ENCODE peak calls at places on chromosome 4, in eight cellular contexts. T, W, X, Y, P, N, L and D are unnamed samples.

GRCh38 chr4:128856246-128856645 is 46.7 kb downstream of the JADE1 start:
- DNase-seq in T (no peak), W (no peak), X (no peak), Y (peak), P (no peak), N (no peak), L (no peak), D (no peak)

GRCh38 chr4:5050520-5050955 is 742 bp upstream of the STK32B start:
- DNase-seq in T (peak), W (peak), X (no peak), Y (peak), P (peak), N (no peak), L (peak), D (peak)

GRCh38 chr4:137909910-137910309 is 332.2 kb downstream of the SLC7A11 start:
- DNase-seq in T (no peak), W (no peak), X (no peak), Y (no peak), P (no peak), N (no peak), L (no peak), D (no peak)

GRCh38 chr4:37825943-37826281 is 574 bp upstream of the PGM2 start:
- DNase-seq in T (peak), W (peak), X (no peak), Y (no peak), P (peak), N (no peak), L (no peak), D (no peak)

GRCh38 chr4:16083217-16084191 is at the start of gene PROM1:
- DNase-seq in T (no peak), W (no peak), X (no peak), Y (peak), P (no peak), N (no peak), L (no peak), D (no peak)

GRCh38 chr4:91089194-91089593 is 962.0 kb downstream of the CCSER1 start:
- DNase-seq in T (no peak), W (peak), X (no peak), Y (peak), P (no peak), N (no peak), L (no peak), D (no peak)

GRCh38 chr4:138650917-138651564 is 364.5 kb upstream of the NOCT start:
- DNase-seq in T (no peak), W (no peak), X (no peak), Y (peak), P (peak), N (no peak), L (no peak), D (no peak)

GRCh38 chr4:165828928-165829327 is 44.1 kb upstream of the TLL1 start:
- DNase-seq in T (no peak), W (no peak), X (no peak), Y (peak), P (no peak), N (no peak), L (no peak), D (no peak)

GRCh38 chr4:90183254-90183653 is 56.1 kb downstream of the CCSER1 start:
- DNase-seq in T (no peak), W (no peak), X (no peak), Y (no peak), P (no peak), N (no peak), L (no peak), D (no peak)

GRCh38 chr4:113919611-113920010 is 59.8 kb downstream of the ARSJ start:
- DNase-seq in T (no peak), W (no peak), X (no peak), Y (peak), P (no peak), N (no peak), L (no peak), D (no peak)

GRCh38 chr4:57132746-57133142 is 22.6 kb upstream of the IGFBP7 start:
- DNase-seq in T (no peak), W (no peak), X (no peak), Y (peak), P (no peak), N (no peak), L (no peak), D (no peak)

GRCh38 chr4:163694385-163694784 is 199.9 kb downstream of the TMA16 start:
- DNase-seq in T (no peak), W (no peak), X (no peak), Y (peak), P (no peak), N (no peak), L (no peak), D (no peak)

GRCh38 chr4:58113083-58113482 is 1002.9 kb upstream of the IGFBP7 start:
- DNase-seq in T (no peak), W (no peak), X (no peak), Y (no peak), P (no peak), N (no peak), L (no peak), D (no peak)

GRCh38 chr4:3396611-3397010 is 45.2 kb upstream of the HGFAC start:
- DNase-seq in T (no peak), W (no peak), X (no peak), Y (no peak), P (no peak), N (no peak), L (no peak), D (no peak)

GRCh38 chr4:116110713-116111112 is 974.7 kb downstream of the TRAM1L1 start:
- DNase-seq in T (no peak), W (no peak), X (no peak), Y (no peak), P (no peak), N (no peak), L (no peak), D (no peak)

GRCh38 chr4:119490335-119490734 is 138.3 kb downstream of the PDE5A start:
- DNase-seq in T (no peak), W (no peak), X (no peak), Y (peak), P (peak), N (no peak), L (no peak), D (no peak)

GRCh38 chr4:168800926-168801325 is 209.1 kb downstream of the CBR4 start:
- DNase-seq in T (no peak), W (no peak), X (no peak), Y (peak), P (no peak), N (no peak), L (no peak), D (no peak)

GRCh38 chr4:7390366-7390765 is 44.4 kb downstream of the PSAPL1 start:
- DNase-seq in T (no peak), W (no peak), X (no peak), Y (no peak), P (no peak), N (no peak), L (no peak), D (no peak)